ENCODE peak calls at places on chromosomes 12 and 14, in seven cellular contexts. T, N, Z, M, L, W and C are unnamed samples.
A peak's percentile ranks its signal among the peaks of the same experiment; 100 is the strongest.

GRCh38 chr12:27343255-27344000 is 10.8 kb downstream of the BMAL2 start:
- DNase-seq in T (peak; percentile 99), W (no peak), Z (no peak), L (no peak), M (no peak), N (no peak), C (no peak)

GRCh38 chr12:131865196-131865875 is 29.1 kb upstream of the ULK1 start:
- DNase-seq in M (no peak), N (no peak), Z (no peak), T (peak; percentile 99), L (no peak), W (peak; percentile 16), C (no peak)

GRCh38 chr14:68569970-68570409 is 222.9 kb downstream of the ZFP36L1 start:
- DNase-seq in W (no peak), Z (no peak), T (peak; percentile 37), N (no peak), M (no peak), L (no peak), C (no peak)

GRCh38 chr12:30440826-30441602 is 254.7 kb downstream of the IPO8 start:
- DNase-seq in N (no peak), T (peak; percentile 46), Z (peak; percentile 62), W (peak; percentile 42), M (no peak), L (no peak), C (no peak)

GRCh38 chr12:107369679-107370078 is 276.3 kb upstream of the CRY1 start:
- DNase-seq in L (no peak), Z (no peak), N (no peak), M (peak; percentile 68), T (no peak), W (no peak), C (no peak)

GRCh38 chr12:49518914-49519573 is 19.8 kb upstream of the KCNH3 start:
- DNase-seq in M (no peak), Z (no peak), N (no peak), L (no peak), T (peak; percentile 23), W (no peak), C (no peak)

GRCh38 chr12:25744334-25744733 is 191.3 kb upstream of the LMNTD1 start:
- DNase-seq in L (no peak), Z (no peak), M (no peak), W (no peak), T (no peak), N (no peak), C (no peak)

GRCh38 chr12:56104815-56105476 is 587 bp downstream of the PA2G4 start:
- DNase-seq in N (no peak), T (peak; percentile 13), M (no peak), Z (peak; percentile 44), W (peak; percentile 57), L (no peak), C (peak; percentile 77)

GRCh38 chr12:56042430-56043203 is 899 bp downstream of the RPS26 start:
- DNase-seq in W (no peak), N (no peak), M (no peak), Z (no peak), L (no peak), T (no peak), C (no peak)

GRCh38 chr14:64801800-64802199 is 77.9 kb downstream of the SPTB start:
- DNase-seq in M (no peak), T (peak; percentile 59), W (peak; percentile 78), Z (peak; percentile 49), L (no peak), N (no peak), C (no peak)

GRCh38 chr14:104813286-104813685 is 12.4 kb downstream of the ZBTB42 start:
- DNase-seq in N (no peak), L (no peak), T (no peak), Z (no peak), M (no peak), W (no peak), C (no peak)

GRCh38 chr12:2329811-2330210 is 277.0 kb downstream of the CACNA1C start:
- DNase-seq in Z (no peak), M (no peak), W (no peak), N (no peak), L (no peak), T (no peak), C (no peak)

GRCh38 chr14:25048170-25049126 is 1.5 kb downstream of the STXBP6 start:
- DNase-seq in N (no peak), T (peak; percentile 22), L (no peak), W (no peak), M (no peak), Z (no peak), C (no peak)

GRCh38 chr12:94134226-94134795 is 14.1 kb upstream of the PLXNC1 start:
- DNase-seq in T (peak; percentile 79), Z (peak; percentile 62), M (peak; percentile 65), N (no peak), W (peak; percentile 64), L (peak; percentile 74), C (no peak)

GRCh38 chr12:22670762-22671161 is 45.8 kb downstream of the ETNK1 start:
- DNase-seq in L (no peak), N (no peak), Z (no peak), W (no peak), M (no peak), T (no peak), C (no peak)

GRCh38 chr12:41604830-41605229 is 416.7 kb downstream of the PDZRN4 start:
- DNase-seq in L (no peak), N (no peak), W (no peak), M (no peak), T (no peak), Z (no peak), C (no peak)

GRCh38 chr14:74608959-74609611 is 3.0 kb downstream of the LTBP2 start:
- DNase-seq in T (peak; percentile 92), W (peak; percentile 79), Z (peak; percentile 84), L (peak; percentile 52), M (peak; percentile 87), N (peak; percentile 86), C (peak; percentile 85)

GRCh38 chr12:41962171-41962572 is 182.5 kb downstream of the GXYLT1 start:
- DNase-seq in N (no peak), T (no peak), M (no peak), L (no peak), Z (no peak), W (no peak), C (no peak)

GRCh38 chr14:104200591-104200990 is 62.2 kb downstream of the KIF26A start:
- DNase-seq in L (no peak), N (no peak), T (no peak), Z (no peak), M (no peak), W (no peak), C (no peak)

GRCh38 chr14:99759546-99759925 is 33.7 kb upstream of the EML1 start:
- DNase-seq in N (no peak), W (no peak), Z (no peak), L (no peak), M (no peak), T (no peak), C (no peak)

GRCh38 chr12:129607293-129607692 is 296.5 kb downstream of the TMEM132D start:
- DNase-seq in N (no peak), T (no peak), Z (peak; percentile 5), W (no peak), M (no peak), L (no peak), C (no peak)

GRCh38 chr12:83823386-83824045 is 1089.1 kb downstream of the SLC6A15 start:
- DNase-seq in T (peak; percentile 64), W (peak; percentile 12), Z (peak; percentile 61), M (peak; percentile 2), N (no peak), L (no peak), C (no peak)

GRCh38 chr12:18158774-18159557 is 69.0 kb upstream of the RERGL start:
- DNase-seq in W (peak; percentile 15), L (no peak), Z (peak; percentile 58), N (no peak), M (peak; percentile 24), T (peak; percentile 49), C (no peak)

GRCh38 chr12:108099085-108099484 is 30.0 kb upstream of the WSCD2 start:
- DNase-seq in N (no peak), Z (no peak), L (no peak), T (peak; percentile 19), W (no peak), M (no peak), C (no peak)

GRCh38 chr14:25007832-25008231 is 42.1 kb downstream of the STXBP6 start:
- DNase-seq in M (no peak), W (no peak), L (no peak), T (no peak), Z (no peak), N (no peak), C (no peak)

GRCh38 chr12:51864701-51865469 is 16.4 kb upstream of the FIGNL2 start:
- DNase-seq in T (no peak), N (no peak), L (no peak), Z (peak; percentile 94), W (peak; percentile 52), M (no peak), C (no peak)

GRCh38 chr12:132477009-132477702 is 12.8 kb upstream of the FBRSL1 start:
- DNase-seq in M (no peak), N (no peak), L (no peak), T (no peak), Z (no peak), W (no peak), C (no peak)

GRCh38 chr12:1946311-1946710 is 27.9 kb upstream of the CACNA2D4 start:
- DNase-seq in W (no peak), L (no peak), N (no peak), Z (no peak), M (no peak), T (no peak), C (no peak)

GRCh38 chr12:701896-702539 is 38.8 kb upstream of the NINJ2 start:
- DNase-seq in L (no peak), N (no peak), T (no peak), W (no peak), M (no peak), Z (no peak), C (no peak)

GRCh38 chr14:101109981-101110728 is 206.6 kb upstream of the RTL1 start:
- DNase-seq in Z (no peak), L (no peak), W (peak; percentile 12), N (no peak), T (no peak), M (no peak), C (peak; percentile 64)

GRCh38 chr12:42477931-42478330 is 111.6 kb downstream of the PRICKLE1 start:
- DNase-seq in Z (no peak), M (no peak), W (no peak), T (no peak), N (no peak), L (no peak), C (no peak)

GRCh38 chr12:132166801-132167591 is 22.7 kb downstream of the NOC4L start:
- DNase-seq in T (no peak), W (no peak), N (no peak), L (no peak), M (no peak), Z (no peak), C (no peak)

GRCh38 chr12:116559080-116559329 is 176 bp upstream of the MAP1LC3B2 start:
- DNase-seq in M (no peak), Z (no peak), N (no peak), T (no peak), W (no peak), L (no peak), C (no peak)

GRCh38 chr14:94689985-94690400 is 77.8 kb downstream of the SERPINA3 start:
- DNase-seq in Z (no peak), N (no peak), W (no peak), M (no peak), L (no peak), T (no peak), C (no peak)

GRCh38 chr14:91349481-91350074 is 68.0 kb downstream of the CCDC88C start:
- DNase-seq in Z (no peak), M (peak; percentile 65), L (no peak), T (no peak), W (no peak), N (no peak), C (no peak)